ENCODE peak calls at places on chromosome 7, in four cellular contexts. One of them, this sample, is unnamed.

GRCh38 chr7:131619336-131620305 is 63.2 kb upstream of the PODXL start:
- DNase-seq in EL: peak
- DNase-seq in transverse colon: no peak
- DNase-seq in activated CD8-positive, alpha-beta memory T cell treated with anti-CD3 and anti-CD28 coated beads for 1 hour: no peak
- DNase-seq in this sample: no peak

GRCh38 chr7:17532861-17533404 is 234.5 kb downstream of the AHR start:
- DNase-seq in EL: peak
- DNase-seq in transverse colon: no peak
- DNase-seq in activated CD8-positive, alpha-beta memory T cell treated with anti-CD3 and anti-CD28 coated beads for 1 hour: no peak
- DNase-seq in this sample: no peak

GRCh38 chr7:93053946-93054943 is 63.5 kb downstream of the SAMD9 start:
- DNase-seq in EL: no peak
- DNase-seq in transverse colon: peak
- DNase-seq in activated CD8-positive, alpha-beta memory T cell treated with anti-CD3 and anti-CD28 coated beads for 1 hour: no peak
- DNase-seq in this sample: no peak

GRCh38 chr7:87213801-87214200 is 5.7 kb downstream of the TMEM243 start:
- DNase-seq in EL: peak
- DNase-seq in transverse colon: no peak
- DNase-seq in activated CD8-positive, alpha-beta memory T cell treated with anti-CD3 and anti-CD28 coated beads for 1 hour: no peak
- DNase-seq in this sample: no peak

GRCh38 chr7:45574521-45575500 is 643 bp downstream of the ADCY1 start:
- DNase-seq in EL: peak
- DNase-seq in transverse colon: no peak
- DNase-seq in activated CD8-positive, alpha-beta memory T cell treated with anti-CD3 and anti-CD28 coated beads for 1 hour: no peak
- DNase-seq in this sample: no peak

GRCh38 chr7:73827568-73828106 is 3.2 kb upstream of the CLDN4 start:
- DNase-seq in EL: peak
- DNase-seq in transverse colon: peak
- DNase-seq in activated CD8-positive, alpha-beta memory T cell treated with anti-CD3 and anti-CD28 coated beads for 1 hour: no peak
- DNase-seq in this sample: no peak

GRCh38 chr7:126436213-126436868 is 816.4 kb downstream of the GRM8 start:
- DNase-seq in EL: no peak
- DNase-seq in transverse colon: no peak
- DNase-seq in activated CD8-positive, alpha-beta memory T cell treated with anti-CD3 and anti-CD28 coated beads for 1 hour: no peak
- DNase-seq in this sample: no peak

GRCh38 chr7:139629392-139630082 is 106.1 kb downstream of the CLEC2L start:
- DNase-seq in EL: no peak
- DNase-seq in transverse colon: no peak
- DNase-seq in activated CD8-positive, alpha-beta memory T cell treated with anti-CD3 and anti-CD28 coated beads for 1 hour: no peak
- DNase-seq in this sample: no peak

GRCh38 chr7:105399043-105399725 is 10.5 kb upstream of the SRPK2 start:
- DNase-seq in EL: peak
- DNase-seq in transverse colon: no peak
- DNase-seq in activated CD8-positive, alpha-beta memory T cell treated with anti-CD3 and anti-CD28 coated beads for 1 hour: no peak
- DNase-seq in this sample: no peak